ENCODE peak calls at places on chromosomes 16 and 17, in seven cellular contexts. D is foreskin keratinocyte, O is endodermal cell, E is K562, R is GM23338, K is heart right ventricle, C is PC-3. X is an unnamed sample.

GRCh38 chr17:76386966-76387765 is 2.8 kb downstream of the SPHK1 start:
- DNase-seq in C (no peak), R (no peak), K (no peak), O (no peak), E (no peak), D (no peak), X (no peak)

GRCh38 chr17:14672830-14673229 is 371.9 kb downstream of the HS3ST3B1 start:
- DNase-seq in E (no peak), D (peak; percentile 20), R (no peak), O (peak; percentile 77), K (no peak), C (peak; percentile 49), X (peak; percentile 32)

GRCh38 chr17:15510361-15510760 is 42.9 kb upstream of the CDRT4 start:
- DNase-seq in E (no peak), R (no peak), D (peak; percentile 18), O (no peak), K (no peak), C (peak; percentile 91), X (no peak)

GRCh38 chr17:59893617-59894100 is 738 bp downstream of the RPS6KB1 start:
- DNase-seq in C (peak; percentile 39), R (peak; percentile 63), O (no peak), K (no peak), D (no peak), E (no peak), X (no peak)

GRCh38 chr17:37338847-37339246 is 36.9 kb upstream of the C17orf78 start:
- DNase-seq in E (no peak), D (no peak), O (no peak), K (no peak), C (no peak), R (no peak), X (no peak)

GRCh38 chr17:17186051-17186450 is 20.1 kb downstream of the PLD6 start:
- DNase-seq in O (no peak), K (no peak), R (no peak), E (no peak), D (no peak), C (peak; percentile 73), X (no peak)

GRCh38 chr16:67546761-67547422 is 15.4 kb upstream of the CTCF start:
- DNase-seq in O (peak; percentile 95), R (peak; percentile 89), K (peak; percentile 72), C (peak; percentile 72), D (no peak), E (peak; percentile 81), X (peak; percentile 87)

GRCh38 chr17:74972107-74972972 is at the start of gene HID1:
- DNase-seq in O (peak; percentile 98), E (peak; percentile 95), R (peak; percentile 89), K (peak; percentile 45), D (no peak), C (peak; percentile 88), X (peak; percentile 87)

GRCh38 chr17:48515925-48516900 is 14.6 kb downstream of the HOXB1 start:
- DNase-seq in K (no peak), E (no peak), D (no peak), R (peak; percentile 77), O (peak; percentile 81), C (no peak), X (no peak)

DNA sequence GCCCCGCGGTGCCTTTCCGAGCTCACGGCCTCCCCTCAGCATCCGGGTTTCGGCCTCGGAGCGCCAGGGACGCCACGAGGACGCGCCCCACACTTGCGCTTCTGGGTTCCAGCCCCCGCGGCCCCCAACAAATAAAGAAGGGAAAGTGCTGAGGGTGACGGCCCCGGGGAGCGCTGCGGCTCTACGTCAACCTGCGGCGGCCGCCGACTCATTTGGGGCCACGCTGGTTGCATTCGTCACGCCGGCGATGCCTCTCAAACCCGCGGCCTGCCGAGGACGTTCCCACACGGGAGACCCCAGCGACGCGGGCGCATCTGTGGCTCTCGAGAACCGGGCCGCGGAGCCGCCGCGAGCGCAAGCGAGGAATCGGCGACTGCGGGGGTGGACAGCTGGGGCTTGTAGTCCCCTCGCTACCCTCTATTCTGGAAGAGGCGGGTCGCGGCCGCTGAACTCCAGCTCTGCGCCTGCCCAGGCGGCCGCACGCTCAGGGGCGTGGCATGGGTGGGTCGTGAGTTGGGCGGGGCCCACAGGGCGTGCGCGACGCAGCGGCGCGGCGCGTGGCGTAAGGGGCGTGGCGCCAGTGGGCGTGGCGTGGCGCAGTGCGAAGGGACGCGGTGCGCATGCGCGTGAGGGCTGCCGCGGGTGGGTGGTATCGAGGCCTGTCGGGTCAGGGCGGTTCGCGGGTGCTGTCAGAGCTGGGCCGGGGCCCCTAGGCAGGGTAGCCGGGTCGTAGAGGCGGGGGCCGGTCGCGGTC is at the start of gene AMZ2:
- DNase-seq in K (peak; percentile 93), R (peak; percentile 93), E (peak; percentile 97), C (peak; percentile 97), D (peak; percentile 71), O (peak; percentile 98), X (peak; percentile 94)
- H3K27ac ChIP-seq in K (peak within 1 kb of the TSS; percentile 98), R (no peak within 1 kb of the TSS), E (peak within 1 kb of the TSS; percentile 84), C (peak within 1 kb of the TSS; percentile 49), D (peak within 1 kb of the TSS; percentile 79), O (peak within 1 kb of the TSS; percentile 63), X (peak within 1 kb of the TSS; percentile 73)

GRCh38 chr17:61160789-61161440 is 238.7 kb upstream of the TBX2 start:
- DNase-seq in E (no peak), C (no peak), O (no peak), R (no peak), D (no peak), K (no peak), X (no peak)
- H3K4me1 ChIP-seq in E (no peaks in the 10 kb centered on the region), C (no peaks in the 10 kb centered on the region), O (peaks cover 14% of the 10 kb centered on the region), R (peaks cover 23% of the 10 kb centered on the region), D (no peaks in the 10 kb centered on the region), K (no peaks in the 10 kb centered on the region), X (no peaks in the 10 kb centered on the region)

GRCh38 chr16:3183445-3184139 is 4.4 kb upstream of the OR1F1 start:
- DNase-seq in C (no peak), D (no peak), R (no peak), K (no peak), E (no peak), O (peak; percentile 83), X (no peak)
- TF ChIP-seq CTCF in C (no peak), D (no peak), R (no peak), K (no peak), E (no peak), O (no peak), X (no peak)

GRCh38 chr16:11177578-11178130 is 78.3 kb downstream of the SOCS1 start:
- DNase-seq in D (no peak), C (no peak), R (no peak), O (no peak), E (no peak), K (no peak), X (no peak)
- H3K27ac ChIP-seq in D (no peak overlapping the region), C (no peak overlapping the region), R (no peak overlapping the region), O (no peak overlapping the region), E (no peak overlapping the region), K (no peak overlapping the region), X (no peak overlapping the region)

GRCh38 chr16:56608043-56608875 is at the start of gene MT2A:
- DNase-seq in E (peak; percentile 94), C (peak; percentile 93), K (peak; percentile 94), R (peak; percentile 93), D (peak; percentile 86), O (peak; percentile 93), X (peak; percentile 96)
- H3K4me1 ChIP-seq in E (peaks cover 27% of the 10 kb centered on the region), C (peaks cover 71% of the 10 kb centered on the region), K (peaks cover 60% of the 10 kb centered on the region), R (peaks cover 22% of the 10 kb centered on the region), D (peaks cover 18% of the 10 kb centered on the region), O (no peaks in the 10 kb centered on the region), X (peaks cover 46% of the 10 kb centered on the region)

GRCh38 chr16:872436-873242 is 72.1 kb upstream of the GNG13 start:
- DNase-seq in O (no peak), C (no peak), D (no peak), K (no peak), E (no peak), R (no peak), X (no peak)

GRCh38 chr16:870856-871561 is 70.5 kb upstream of the GNG13 start:
- DNase-seq in C (no peak), E (no peak), O (no peak), R (no peak), D (no peak), K (no peak), X (no peak)

GRCh38 chr16:873243-873661 is 72.7 kb upstream of the GNG13 start:
- DNase-seq in C (no peak), E (no peak), O (no peak), R (no peak), K (no peak), D (no peak), X (no peak)

GRCh38 chr16:869823-870641 is 69.5 kb upstream of the GNG13 start:
- DNase-seq in D (no peak), E (no peak), O (no peak), K (no peak), R (no peak), C (no peak), X (no peak)

DNA sequence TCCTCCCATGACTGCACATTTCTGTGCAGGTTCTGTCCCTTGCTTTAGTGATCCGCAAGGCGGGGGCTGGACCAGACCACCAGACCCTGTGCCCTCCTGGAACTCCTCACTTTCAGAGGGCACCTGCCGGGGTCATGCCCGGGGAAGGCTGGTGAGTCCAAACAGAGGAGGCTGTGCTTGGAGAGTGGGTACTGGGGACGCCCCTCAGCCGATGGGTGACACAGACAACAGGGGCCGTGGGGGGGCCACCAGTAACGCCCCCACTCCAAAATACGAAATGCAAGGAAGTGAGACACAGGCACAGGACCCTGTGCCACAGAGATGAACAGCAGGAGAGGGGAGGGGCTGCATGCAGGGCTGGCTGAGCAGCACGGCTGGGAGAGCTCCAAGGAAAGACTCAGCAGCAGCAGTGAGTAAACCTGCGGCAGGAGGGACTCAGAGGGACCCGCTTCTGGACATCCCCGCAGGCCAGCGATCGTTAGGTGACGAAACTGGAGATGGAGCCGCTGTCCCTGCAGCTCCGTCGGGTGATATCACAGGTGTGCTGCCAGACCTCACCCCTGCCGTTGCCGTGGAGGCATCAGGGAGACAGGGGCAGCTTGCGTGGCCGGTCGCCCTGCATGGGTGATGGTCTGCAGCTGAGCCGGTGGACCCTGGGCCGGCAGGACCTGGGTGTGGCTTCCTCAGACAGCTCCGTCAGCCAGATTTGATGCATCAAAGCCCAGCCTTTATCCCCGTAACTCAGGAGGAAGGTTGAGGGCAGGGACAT is 71.2 kb upstream of the GNG13 start:
- DNase-seq in O (no peak), E (no peak), D (no peak), R (no peak), C (no peak), K (no peak), X (no peak)
- TF ChIP-seq CTCF in O (no peak), E (no peak), D (no peak), R (no peak), C (no peak), K (no peak), X (no peak)

GRCh38 chr17:31211352-31212012 is 85.6 kb downstream of the OMG start:
- DNase-seq in E (no peak), C (peak; percentile 25), O (no peak), K (no peak), R (no peak), D (no peak), X (no peak)
- H3K27ac ChIP-seq in E (no peak overlapping the region), C (no peak overlapping the region), O (no peak overlapping the region), K (no peak overlapping the region), R (no peak overlapping the region), D (no peak overlapping the region), X (no peak overlapping the region)

X was measured in body of pancreas.